ENCODE peak calls at places on chromosomes 7 and 10, in four cellular contexts. B is fibroblast of lung, Q is dorsolateral prefrontal cortex, F is cardiac fibroblast. J is an unnamed sample.

GRCh38 chr7:116621649-116622048 is 50.3 kb upstream of the MET start:
- DNase-seq in B (no peak), Q (no peak), F (peak; percentile 21), J (no peak)

GRCh38 chr7:69597278-69598076 is 798 bp upstream of the AUTS2 start:
- DNase-seq in B (peak; percentile 29), Q (no peak), F (no peak), J (no peak)

GRCh38 chr10:31399631-31400030 is 80.6 kb downstream of the ZEB1 start:
- DNase-seq in B (peak; percentile 32), Q (peak; percentile 48), F (no peak), J (no peak)

GRCh38 chr7:137590071-137590470 is 246.5 kb upstream of the PTN start:
- DNase-seq in B (peak; percentile 54), Q (no peak), F (no peak), J (no peak)

GRCh38 chr10:66552331-66552730 is 373.5 kb upstream of the LRRTM3 start:
- DNase-seq in B (no peak), Q (no peak), F (no peak), J (no peak)

GRCh38 chr10:3455385-3456334 is 283.1 kb upstream of the PITRM1 start:
- DNase-seq in B (peak; percentile 46), Q (no peak), F (peak; percentile 33), J (peak; percentile 82)

GRCh38 chr7:116034411-116034810 is 3.8 kb upstream of the TFEC start:
- DNase-seq in B (no peak), Q (no peak), F (no peak), J (no peak)

GRCh38 chr10:7303067-7303629 is 107.7 kb downstream of the SFMBT2 start:
- DNase-seq in B (no peak), Q (no peak), F (no peak), J (no peak)

GRCh38 chr7:151215396-151215795 is 5.1 kb upstream of the H2BK1 start:
- DNase-seq in B (no peak), Q (no peak), F (no peak), J (no peak)

GRCh38 chr7:28688651-28689050 is 269.5 kb downstream of the TRIL start:
- DNase-seq in B (peak; percentile 89), Q (no peak), F (peak; percentile 63), J (peak; percentile 42)

GRCh38 chr7:12220321-12221046 is 9.4 kb downstream of the TMEM106B start:
- DNase-seq in B (peak; percentile 8), Q (no peak), F (no peak), J (no peak)

GRCh38 chr7:27423290-27423689 is 180.7 kb downstream of the EVX1 start:
- DNase-seq in B (peak; percentile 40), Q (no peak), F (no peak), J (no peak)

GRCh38 chr7:133572853-133573252 is 320.0 kb downstream of the EXOC4 start:
- DNase-seq in B (no peak), Q (no peak), F (no peak), J (no peak)

GRCh38 chr7:101164071-101164840 is 1.1 kb downstream of the VGF start:
- DNase-seq in B (peak; percentile 73), Q (no peak), F (peak; percentile 61), J (no peak)

GRCh38 chr10:5552376-5553321 is 27.9 kb downstream of the CALML3 start:
- DNase-seq in B (no peak), Q (peak; percentile 27), F (no peak), J (no peak)

GRCh38 chr7:2670720-2671391 is 17.1 kb upstream of the AMZ1 start:
- DNase-seq in B (peak; percentile 35), Q (peak; percentile 74), F (peak; percentile 65), J (peak; percentile 32)

GRCh38 chr7:87885018-87885417 is 8.7 kb downstream of the DBF4 start:
- DNase-seq in B (no peak), Q (no peak), F (no peak), J (no peak)

GRCh38 chr10:20932606-20933005 is 35.5 kb upstream of the NEBL start:
- DNase-seq in B (no peak), Q (no peak), F (no peak), J (no peak)

GRCh38 chr10:43206391-43207235 is 60.3 kb downstream of the RASGEF1A start:
- DNase-seq in B (no peak), Q (peak; percentile 33), F (no peak), J (no peak)

GRCh38 chr10:110394296-110394695 is 89.6 kb upstream of the SMNDC1 start:
- DNase-seq in B (no peak), Q (no peak), F (no peak), J (no peak)

GRCh38 chr10:34522542-34522941 is 292.6 kb downstream of the PARD3 start:
- DNase-seq in B (peak; percentile 26), Q (no peak), F (peak; percentile 74), J (peak; percentile 67)

GRCh38 chr10:125538947-125539649 is 143.9 kb downstream of the TEX36 start:
- DNase-seq in B (no peak), Q (no peak), F (no peak), J (no peak)

GRCh38 chr7:134246347-134246746 is 70.4 kb downstream of the SLC35B4 start:
- DNase-seq in B (no peak), Q (no peak), F (no peak), J (no peak)

GRCh38 chr10:23994459-23995046 is 214.4 kb upstream of the KIAA1217 start:
- DNase-seq in B (peak; percentile 40), Q (peak; percentile 49), F (peak; percentile 71), J (peak; percentile 44)

GRCh38 chr10:75431180-75432111 is at the start of gene LRMDA:
- DNase-seq in B (no peak), Q (no peak), F (peak; percentile 28), J (no peak)
- H3K4me3 ChIP-seq in B (peak within 1 kb of the TSS; percentile 4), Q (peak within 1 kb of the TSS; percentile 63), F (peak within 1 kb of the TSS; percentile 43), J (peak within 1 kb of the TSS; percentile 56)

GRCh38 chr10:12566161-12567115 is 217.1 kb downstream of the CAMK1D start:
- DNase-seq in B (peak; percentile 77), Q (no peak), F (peak; percentile 30), J (peak; percentile 33)
- H3K4me3 ChIP-seq in B (no peak overlapping the region), Q (no peak overlapping the region), F (no peak overlapping the region), J (no peak overlapping the region)

GRCh38 chr7:64667311-64667710 is 1.4 kb downstream of the ZNF107 start:
- DNase-seq in B (no peak), Q (no peak), F (no peak), J (no peak)
- H3K4me3 ChIP-seq in B (no peak overlapping the region), Q (peak overlapping the region; percentile 77), F (no peak overlapping the region), J (no peak overlapping the region)

GRCh38 chr7:92767427-92767826 is 68.9 kb downstream of the CDK6 start:
- DNase-seq in B (peak; percentile 74), Q (no peak), F (peak; percentile 45), J (peak; percentile 34)

GRCh38 chr7:92763636-92764423 is 72.5 kb downstream of the CDK6 start:
- DNase-seq in B (peak; percentile 91), Q (no peak), F (peak; percentile 80), J (peak; percentile 86)

GRCh38 chr7:92762853-92763252 is 73.5 kb downstream of the CDK6 start:
- DNase-seq in B (peak; percentile 41), Q (no peak), F (no peak), J (no peak)

GRCh38 chr7:92766461-92767003 is 69.8 kb downstream of the CDK6 start:
- DNase-seq in B (peak; percentile 68), Q (no peak), F (peak; percentile 63), J (peak; percentile 42)

DNA sequence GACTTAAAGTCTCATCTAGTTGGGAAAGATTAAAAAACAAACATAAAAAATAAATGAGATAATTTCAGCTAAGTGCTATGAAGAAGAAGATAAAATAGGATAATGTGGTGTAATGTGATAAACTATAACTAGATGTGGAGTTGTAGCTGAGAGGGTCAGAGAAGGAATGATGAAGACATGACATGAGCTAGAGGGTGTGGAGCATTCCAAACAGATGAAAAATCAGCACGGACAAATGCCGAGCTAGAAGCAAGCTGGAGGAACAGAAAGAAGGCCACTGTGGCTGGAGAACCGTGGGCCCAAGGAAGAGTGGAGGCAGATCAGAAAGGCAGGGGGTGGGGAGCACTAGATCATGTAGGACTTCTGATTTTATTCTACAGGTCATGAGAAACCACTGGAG is 70.6 kb downstream of the CDK6 start:
- DNase-seq in B (peak; percentile 91), Q (no peak), F (peak; percentile 89), J (peak; percentile 85)
- H3K4me3 ChIP-seq in B (no peak overlapping the region), Q (no peak overlapping the region), F (no peak overlapping the region), J (no peak overlapping the region)

DNA sequence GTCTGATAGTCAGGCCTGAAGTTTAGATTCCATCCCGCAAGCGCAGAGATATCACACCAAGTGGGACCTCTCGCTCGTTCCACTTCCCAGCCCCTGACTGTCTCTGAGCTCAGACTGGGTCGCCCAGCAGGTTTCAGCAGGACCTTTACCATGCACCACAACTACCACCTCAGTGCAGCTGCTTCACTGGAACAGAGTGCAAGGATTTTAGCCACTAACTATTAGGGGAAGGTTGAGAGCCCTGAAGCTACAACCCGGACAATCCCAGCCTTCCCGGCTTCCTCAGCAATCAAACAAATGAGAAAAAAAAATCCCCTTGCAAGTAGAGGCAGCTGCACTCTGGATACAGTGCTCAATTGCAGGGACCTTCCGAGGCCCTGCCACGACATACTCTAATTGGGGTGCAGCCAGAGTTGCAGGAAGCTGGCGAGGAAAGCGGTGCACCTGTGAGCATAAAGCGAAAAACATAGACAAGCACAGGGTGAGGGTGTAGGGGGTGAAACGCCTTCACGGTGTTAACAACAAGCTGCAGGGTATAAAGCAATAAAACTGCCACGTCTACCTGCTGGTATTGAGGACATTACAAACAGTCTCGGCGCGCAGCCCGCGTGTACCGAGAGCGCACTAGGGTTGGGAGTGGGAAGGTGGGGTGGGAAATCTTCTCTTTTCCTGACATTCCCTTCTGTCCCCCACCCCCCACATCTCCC is 2.6 kb upstream of the DLX6 start:
- DNase-seq in B (no peak), Q (no peak), F (no peak), J (no peak)
- H3K4me3 ChIP-seq in B (no peak overlapping the region), Q (no peak overlapping the region), F (no peak overlapping the region), J (no peak overlapping the region)

GRCh38 chr10:8331896-8332729 is 277.6 kb downstream of the GATA3 start:
- DNase-seq in B (peak; percentile 80), Q (peak; percentile 51), F (peak; percentile 68), J (peak; percentile 2)
- H3K4me3 ChIP-seq in B (no peak overlapping the region), Q (peak overlapping the region; percentile 57), F (peak overlapping the region; percentile 45), J (no peak overlapping the region)

GRCh38 chr7:25862993-25863726 is 288.8 kb upstream of the NFE2L3 start:
- DNase-seq in B (no peak), Q (no peak), F (no peak), J (no peak)
- H3K4me3 ChIP-seq in B (no peak overlapping the region), Q (no peak overlapping the region), F (no peak overlapping the region), J (no peak overlapping the region)

DNA sequence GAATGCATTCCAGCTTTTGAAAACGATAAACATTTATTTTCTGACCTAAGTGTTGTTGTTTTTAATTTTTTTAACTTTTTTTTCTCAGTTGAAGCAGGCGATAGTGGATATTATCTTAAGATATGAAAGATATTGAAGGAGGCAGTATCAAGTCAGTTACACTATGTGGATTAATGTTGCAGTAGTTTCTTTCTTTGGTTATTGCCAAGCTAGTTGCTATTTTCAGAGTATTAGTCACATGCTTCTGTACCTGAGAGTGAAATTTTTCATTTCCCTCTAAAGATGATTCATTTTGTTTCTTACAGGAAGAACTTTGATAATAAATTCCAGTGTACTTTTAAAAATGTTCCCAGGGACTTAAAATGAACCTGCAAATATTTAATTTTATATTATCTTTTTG is 129.4 kb downstream of the KCND2 start:
- DNase-seq in B (peak; percentile 72), Q (no peak), F (peak; percentile 54), J (no peak)
- H3K4me3 ChIP-seq in B (no peak overlapping the region), Q (no peak overlapping the region), F (no peak overlapping the region), J (peak overlapping the region; percentile 6)

J was measured in brain microvascular endothelial cell.